ENCODE peak calls at places on chromosomes 13 and 19, in seven cellular contexts. One of them, this sample, is unnamed.

GRCh38 chr19:33671211-33671610 is 49.5 kb downstream of the CHST8 start:
- DNase-seq in neuronal stem cell: no peak
- DNase-seq in heart left ventricle: no peak
- DNase-seq in endodermal cell: no peak
- DNase-seq in psoas muscle: no peak
- DNase-seq in HL-60: no peak
- DNase-seq in aorta: peak
- DNase-seq in this sample: no peak

GRCh38 chr19:36009220-36009619 is 607 bp upstream of the SYNE4 start:
- DNase-seq in neuronal stem cell: peak
- DNase-seq in heart left ventricle: peak
- DNase-seq in endodermal cell: peak
- DNase-seq in psoas muscle: peak
- DNase-seq in HL-60: no peak
- DNase-seq in aorta: peak
- DNase-seq in this sample: peak

GRCh38 chr13:31282741-31283455 is 83.1 kb downstream of the B3GLCT start:
- DNase-seq in neuronal stem cell: no peak
- DNase-seq in heart left ventricle: no peak
- DNase-seq in endodermal cell: no peak
- DNase-seq in psoas muscle: no peak
- DNase-seq in HL-60: no peak
- DNase-seq in aorta: no peak
- DNase-seq in this sample: no peak

GRCh38 chr19:51124729-51125128 is at the start of gene SIGLEC9:
- DNase-seq in neuronal stem cell: no peak
- DNase-seq in heart left ventricle: peak
- DNase-seq in endodermal cell: no peak
- DNase-seq in psoas muscle: peak
- DNase-seq in HL-60: peak
- DNase-seq in aorta: no peak
- DNase-seq in this sample: peak

GRCh38 chr13:33707449-33707848 is 110.5 kb upstream of the RFC3 start:
- DNase-seq in neuronal stem cell: no peak
- DNase-seq in heart left ventricle: no peak
- DNase-seq in endodermal cell: no peak
- DNase-seq in psoas muscle: no peak
- DNase-seq in HL-60: no peak
- DNase-seq in aorta: no peak
- DNase-seq in this sample: no peak

GRCh38 chr19:16263115-16263839 is 61.3 kb upstream of the KLF2 start:
- DNase-seq in neuronal stem cell: no peak
- DNase-seq in heart left ventricle: peak
- DNase-seq in endodermal cell: no peak
- DNase-seq in psoas muscle: no peak
- DNase-seq in HL-60: no peak
- DNase-seq in aorta: no peak
- DNase-seq in this sample: no peak

GRCh38 chr13:99103536-99103935 is 97.1 kb upstream of the UBAC2 start:
- DNase-seq in neuronal stem cell: no peak
- DNase-seq in heart left ventricle: no peak
- DNase-seq in endodermal cell: peak
- DNase-seq in psoas muscle: no peak
- DNase-seq in HL-60: no peak
- DNase-seq in aorta: no peak
- DNase-seq in this sample: no peak

GRCh38 chr19:1183543-1184172 is 9.6 kb upstream of the SBNO2 start:
- DNase-seq in neuronal stem cell: no peak
- DNase-seq in heart left ventricle: no peak
- DNase-seq in endodermal cell: peak
- DNase-seq in psoas muscle: peak
- DNase-seq in HL-60: no peak
- DNase-seq in aorta: no peak
- DNase-seq in this sample: no peak

GRCh38 chr19:10332158-10332964 is 968 bp downstream of the RAVER1 start:
- DNase-seq in neuronal stem cell: no peak
- DNase-seq in heart left ventricle: no peak
- DNase-seq in endodermal cell: peak
- DNase-seq in psoas muscle: no peak
- DNase-seq in HL-60: no peak
- DNase-seq in aorta: no peak
- DNase-seq in this sample: no peak

GRCh38 chr13:76667551-76667950 is 218.7 kb downstream of the KCTD12 start:
- DNase-seq in neuronal stem cell: no peak
- DNase-seq in heart left ventricle: no peak
- DNase-seq in endodermal cell: no peak
- DNase-seq in psoas muscle: no peak
- DNase-seq in HL-60: peak
- DNase-seq in aorta: no peak
- DNase-seq in this sample: no peak

GRCh38 chr13:51674276-51674675 is 90.0 kb downstream of the WDFY2 start:
- DNase-seq in neuronal stem cell: no peak
- DNase-seq in heart left ventricle: no peak
- DNase-seq in endodermal cell: peak
- DNase-seq in psoas muscle: no peak
- DNase-seq in HL-60: no peak
- DNase-seq in aorta: no peak
- DNase-seq in this sample: no peak

GRCh38 chr19:5578094-5578846 is 10.5 kb upstream of the TINCR start:
- DNase-seq in neuronal stem cell: peak
- DNase-seq in heart left ventricle: peak
- DNase-seq in endodermal cell: peak
- DNase-seq in psoas muscle: peak
- DNase-seq in HL-60: peak
- DNase-seq in aorta: peak
- DNase-seq in this sample: peak
- H3K4me3 ChIP-seq in neuronal stem cell: peak
- H3K4me3 ChIP-seq in heart left ventricle: no peak
- H3K4me3 ChIP-seq in endodermal cell: no peak
- H3K4me3 ChIP-seq in psoas muscle: no peak
- H3K4me3 ChIP-seq in HL-60: no peak
- H3K4me3 ChIP-seq in aorta: no peak
- H3K4me3 ChIP-seq in this sample: no peak

GRCh38 chr19:18439025-18439909 is 1.3 kb upstream of the ISYNA1 start:
- DNase-seq in neuronal stem cell: no peak
- DNase-seq in heart left ventricle: no peak
- DNase-seq in endodermal cell: peak
- DNase-seq in psoas muscle: no peak
- DNase-seq in HL-60: no peak
- DNase-seq in aorta: no peak
- DNase-seq in this sample: no peak

GRCh38 chr19:18436651-18437478 is 1.1 kb downstream of the ISYNA1 start:
- DNase-seq in neuronal stem cell: peak
- DNase-seq in heart left ventricle: peak
- DNase-seq in endodermal cell: peak
- DNase-seq in psoas muscle: peak
- DNase-seq in HL-60: peak
- DNase-seq in aorta: peak
- DNase-seq in this sample: peak

GRCh38 chr19:18438331-18439024 is 545 bp upstream of the ISYNA1 start:
- DNase-seq in neuronal stem cell: no peak
- DNase-seq in heart left ventricle: no peak
- DNase-seq in endodermal cell: peak
- DNase-seq in psoas muscle: peak
- DNase-seq in HL-60: no peak
- DNase-seq in aorta: no peak
- DNase-seq in this sample: no peak

GRCh38 chr19:18435848-18436631 is 1.9 kb downstream of the ISYNA1 start:
- DNase-seq in neuronal stem cell: no peak
- DNase-seq in heart left ventricle: no peak
- DNase-seq in endodermal cell: peak
- DNase-seq in psoas muscle: peak
- DNase-seq in HL-60: no peak
- DNase-seq in aorta: no peak
- DNase-seq in this sample: no peak

GRCh38 chr19:18437481-18438330 is at the start of gene ISYNA1:
- DNase-seq in neuronal stem cell: peak
- DNase-seq in heart left ventricle: no peak
- DNase-seq in endodermal cell: peak
- DNase-seq in psoas muscle: peak
- DNase-seq in HL-60: no peak
- DNase-seq in aorta: peak
- DNase-seq in this sample: no peak
- H3K4me3 ChIP-seq in neuronal stem cell: peak
- H3K4me3 ChIP-seq in heart left ventricle: peak
- H3K4me3 ChIP-seq in endodermal cell: peak
- H3K4me3 ChIP-seq in psoas muscle: peak
- H3K4me3 ChIP-seq in HL-60: peak
- H3K4me3 ChIP-seq in aorta: peak
- H3K4me3 ChIP-seq in this sample: peak

GRCh38 chr13:26253262-26253786 is 605 bp upstream of the CDK8 start:
- DNase-seq in neuronal stem cell: no peak
- DNase-seq in heart left ventricle: no peak
- DNase-seq in endodermal cell: no peak
- DNase-seq in psoas muscle: no peak
- DNase-seq in HL-60: no peak
- DNase-seq in aorta: no peak
- DNase-seq in this sample: no peak
- H3K4me3 ChIP-seq in neuronal stem cell: peak
- H3K4me3 ChIP-seq in heart left ventricle: peak
- H3K4me3 ChIP-seq in endodermal cell: peak
- H3K4me3 ChIP-seq in psoas muscle: peak
- H3K4me3 ChIP-seq in HL-60: peak
- H3K4me3 ChIP-seq in aorta: no peak
- H3K4me3 ChIP-seq in this sample: peak

GRCh38 chr19:49465371-49465770 is 8.6 kb upstream of the FLT3LG start:
- DNase-seq in neuronal stem cell: no peak
- DNase-seq in heart left ventricle: no peak
- DNase-seq in endodermal cell: no peak
- DNase-seq in psoas muscle: no peak
- DNase-seq in HL-60: no peak
- DNase-seq in aorta: no peak
- DNase-seq in this sample: no peak

GRCh38 chr19:49469828-49470614 is 4.0 kb upstream of the FLT3LG start:
- DNase-seq in neuronal stem cell: no peak
- DNase-seq in heart left ventricle: peak
- DNase-seq in endodermal cell: no peak
- DNase-seq in psoas muscle: peak
- DNase-seq in HL-60: no peak
- DNase-seq in aorta: no peak
- DNase-seq in this sample: no peak

GRCh38 chr19:49470615-49470978 is 3.4 kb upstream of the FLT3LG start:
- DNase-seq in neuronal stem cell: no peak
- DNase-seq in heart left ventricle: no peak
- DNase-seq in endodermal cell: no peak
- DNase-seq in psoas muscle: peak
- DNase-seq in HL-60: no peak
- DNase-seq in aorta: no peak
- DNase-seq in this sample: no peak

GRCh38 chr19:49468199-49468598 is 5.8 kb upstream of the FLT3LG start:
- DNase-seq in neuronal stem cell: no peak
- DNase-seq in heart left ventricle: no peak
- DNase-seq in endodermal cell: no peak
- DNase-seq in psoas muscle: no peak
- DNase-seq in HL-60: no peak
- DNase-seq in aorta: no peak
- DNase-seq in this sample: no peak

GRCh38 chr19:49468746-49469447 is 5.1 kb upstream of the FLT3LG start:
- DNase-seq in neuronal stem cell: no peak
- DNase-seq in heart left ventricle: peak
- DNase-seq in endodermal cell: peak
- DNase-seq in psoas muscle: peak
- DNase-seq in HL-60: no peak
- DNase-seq in aorta: peak
- DNase-seq in this sample: peak
- H3K4me3 ChIP-seq in neuronal stem cell: no peak
- H3K4me3 ChIP-seq in heart left ventricle: no peak
- H3K4me3 ChIP-seq in endodermal cell: no peak
- H3K4me3 ChIP-seq in psoas muscle: no peak
- H3K4me3 ChIP-seq in HL-60: no peak
- H3K4me3 ChIP-seq in aorta: no peak
- H3K4me3 ChIP-seq in this sample: no peak

GRCh38 chr13:79869326-79869725 is 388.4 kb downstream of the NDFIP2 start:
- DNase-seq in neuronal stem cell: no peak
- DNase-seq in heart left ventricle: no peak
- DNase-seq in endodermal cell: no peak
- DNase-seq in psoas muscle: no peak
- DNase-seq in HL-60: no peak
- DNase-seq in aorta: no peak
- DNase-seq in this sample: no peak
- H3K4me3 ChIP-seq in neuronal stem cell: no peak
- H3K4me3 ChIP-seq in heart left ventricle: no peak
- H3K4me3 ChIP-seq in endodermal cell: peak
- H3K4me3 ChIP-seq in psoas muscle: no peak
- H3K4me3 ChIP-seq in HL-60: no peak
- H3K4me3 ChIP-seq in aorta: no peak
- H3K4me3 ChIP-seq in this sample: no peak

GRCh38 chr13:80871481-80871880 is 530.6 kb upstream of the SPRY2 start:
- DNase-seq in neuronal stem cell: no peak
- DNase-seq in heart left ventricle: no peak
- DNase-seq in endodermal cell: no peak
- DNase-seq in psoas muscle: no peak
- DNase-seq in HL-60: no peak
- DNase-seq in aorta: no peak
- DNase-seq in this sample: no peak
- H3K4me3 ChIP-seq in neuronal stem cell: no peak
- H3K4me3 ChIP-seq in heart left ventricle: no peak
- H3K4me3 ChIP-seq in endodermal cell: no peak
- H3K4me3 ChIP-seq in psoas muscle: no peak
- H3K4me3 ChIP-seq in HL-60: no peak
- H3K4me3 ChIP-seq in aorta: no peak
- H3K4me3 ChIP-seq in this sample: no peak

GRCh38 chr19:21835429-21835809 is 563 bp downstream of the ZNF43 start:
- DNase-seq in neuronal stem cell: no peak
- DNase-seq in heart left ventricle: no peak
- DNase-seq in endodermal cell: no peak
- DNase-seq in psoas muscle: no peak
- DNase-seq in HL-60: no peak
- DNase-seq in aorta: no peak
- DNase-seq in this sample: no peak
- H3K4me3 ChIP-seq in neuronal stem cell: peak
- H3K4me3 ChIP-seq in heart left ventricle: peak
- H3K4me3 ChIP-seq in endodermal cell: peak
- H3K4me3 ChIP-seq in psoas muscle: peak
- H3K4me3 ChIP-seq in HL-60: no peak
- H3K4me3 ChIP-seq in aorta: peak
- H3K4me3 ChIP-seq in this sample: peak

DNA sequence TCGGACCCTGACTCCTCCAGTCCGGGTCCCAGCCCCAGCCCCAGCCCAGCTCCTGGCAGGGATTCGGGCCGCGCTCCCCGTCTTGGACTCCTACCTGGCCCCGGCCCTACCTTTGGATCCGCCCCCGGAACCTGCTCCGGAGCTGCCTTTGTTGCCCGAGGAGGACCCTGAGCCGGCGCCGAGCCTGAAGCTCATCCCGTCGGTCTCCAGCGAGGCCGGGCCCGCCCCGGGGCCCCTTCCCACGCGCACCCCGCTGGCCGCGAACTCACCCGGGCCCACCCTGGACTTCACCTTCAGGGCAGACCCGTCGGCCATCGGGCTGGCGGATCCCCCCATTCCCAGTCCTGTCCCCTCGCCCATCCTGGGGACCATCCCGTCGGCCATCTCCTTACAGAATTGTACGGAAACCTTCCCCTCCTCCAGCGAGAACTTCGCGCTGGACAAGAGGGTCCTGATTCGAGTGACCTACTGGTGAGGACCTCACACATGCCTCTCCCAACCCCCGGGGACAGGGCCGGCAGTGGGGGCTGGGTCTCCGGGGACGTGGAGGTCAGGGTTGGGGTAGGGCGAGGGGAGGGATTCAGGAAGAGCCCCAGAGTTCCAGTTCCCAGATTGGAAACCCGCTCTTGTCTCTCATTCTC is 732 bp downstream of the SELENOV start:
- DNase-seq in neuronal stem cell: no peak
- DNase-seq in heart left ventricle: no peak
- DNase-seq in endodermal cell: peak
- DNase-seq in psoas muscle: no peak
- DNase-seq in HL-60: no peak
- DNase-seq in aorta: no peak
- DNase-seq in this sample: no peak
- H3K4me3 ChIP-seq in neuronal stem cell: peak
- H3K4me3 ChIP-seq in heart left ventricle: peak
- H3K4me3 ChIP-seq in endodermal cell: peak
- H3K4me3 ChIP-seq in psoas muscle: peak
- H3K4me3 ChIP-seq in HL-60: no peak
- H3K4me3 ChIP-seq in aorta: no peak
- H3K4me3 ChIP-seq in this sample: peak